ENCODE peak calls at places on chromosomes 11 and 22, in seven cellular contexts. One of them, this sample, is unnamed.

GRCh38 chr11:132114185-132114584 is 743.8 kb downstream of the NTM start:
- DNase-seq in fibroblast of mammary gland: peak; percentile 21
- DNase-seq in AG04450: no peak
- DNase-seq in astrocyte of the spinal cord: no peak
- DNase-seq in tibial nerve: no peak
- DNase-seq in MM.1S: peak; percentile 24
- DNase-seq in Panc1: no peak
- DNase-seq in this sample: no peak

GRCh38 chr11:70420496-70420895 is 22.2 kb downstream of the CTTN start:
- DNase-seq in fibroblast of mammary gland: no peak
- DNase-seq in AG04450: no peak
- DNase-seq in astrocyte of the spinal cord: no peak
- DNase-seq in tibial nerve: no peak
- DNase-seq in MM.1S: no peak
- DNase-seq in Panc1: no peak
- DNase-seq in this sample: no peak

GRCh38 chr11:27904358-27905055 is 203.4 kb downstream of the KIF18A start:
- DNase-seq in fibroblast of mammary gland: peak; percentile 82
- DNase-seq in AG04450: no peak
- DNase-seq in astrocyte of the spinal cord: peak; percentile 82
- DNase-seq in tibial nerve: no peak
- DNase-seq in MM.1S: no peak
- DNase-seq in Panc1: no peak
- DNase-seq in this sample: no peak

GRCh38 chr22:30221121-30221992 is 25.2 kb downstream of the LIF start:
- DNase-seq in fibroblast of mammary gland: no peak
- DNase-seq in AG04450: no peak
- DNase-seq in astrocyte of the spinal cord: no peak
- DNase-seq in tibial nerve: no peak
- DNase-seq in MM.1S: peak; percentile 81
- DNase-seq in Panc1: no peak
- DNase-seq in this sample: no peak

GRCh38 chr22:20440637-20441591 is 3.3 kb upstream of the SCARF2 start:
- DNase-seq in fibroblast of mammary gland: no peak
- DNase-seq in AG04450: no peak
- DNase-seq in astrocyte of the spinal cord: no peak
- DNase-seq in tibial nerve: no peak
- DNase-seq in MM.1S: no peak
- DNase-seq in Panc1: no peak
- DNase-seq in this sample: no peak

GRCh38 chr22:19959043-19959586 is 17.5 kb upstream of the TXNRD2 start:
- DNase-seq in fibroblast of mammary gland: peak; percentile 66
- DNase-seq in AG04450: no peak
- DNase-seq in astrocyte of the spinal cord: peak; percentile 58
- DNase-seq in tibial nerve: peak; percentile 76
- DNase-seq in MM.1S: no peak
- DNase-seq in Panc1: no peak
- DNase-seq in this sample: no peak

GRCh38 chr11:77821349-77821851 is 456 bp downstream of the AAMDC start:
- DNase-seq in fibroblast of mammary gland: peak; percentile 39
- DNase-seq in AG04450: no peak
- DNase-seq in astrocyte of the spinal cord: peak; percentile 47
- DNase-seq in tibial nerve: no peak
- DNase-seq in MM.1S: peak; percentile 13
- DNase-seq in Panc1: no peak
- DNase-seq in this sample: no peak

GRCh38 chr11:81870815-81871214 is 862.8 kb downstream of the FAM181B start:
- DNase-seq in fibroblast of mammary gland: no peak
- DNase-seq in AG04450: no peak
- DNase-seq in astrocyte of the spinal cord: no peak
- DNase-seq in tibial nerve: no peak
- DNase-seq in MM.1S: no peak
- DNase-seq in Panc1: no peak
- DNase-seq in this sample: no peak

GRCh38 chr11:118046051-118046963 is 30.6 kb upstream of the TMPRSS4 start:
- DNase-seq in fibroblast of mammary gland: no peak
- DNase-seq in AG04450: no peak
- DNase-seq in astrocyte of the spinal cord: no peak
- DNase-seq in tibial nerve: no peak
- DNase-seq in MM.1S: no peak
- DNase-seq in Panc1: no peak
- DNase-seq in this sample: no peak

GRCh38 chr11:116876656-116877055 is 39.2 kb upstream of the APOA1 start:
- DNase-seq in fibroblast of mammary gland: no peak
- DNase-seq in AG04450: no peak
- DNase-seq in astrocyte of the spinal cord: no peak
- DNase-seq in tibial nerve: no peak
- DNase-seq in MM.1S: no peak
- DNase-seq in Panc1: no peak
- DNase-seq in this sample: no peak

GRCh38 chr11:93738647-93739081 is 2.6 kb downstream of the TAF1D start:
- DNase-seq in fibroblast of mammary gland: peak; percentile 18
- DNase-seq in AG04450: no peak
- DNase-seq in astrocyte of the spinal cord: no peak
- DNase-seq in tibial nerve: no peak
- DNase-seq in MM.1S: no peak
- DNase-seq in Panc1: no peak
- DNase-seq in this sample: no peak

GRCh38 chr11:62505112-62505783 is 41.4 kb downstream of the AHNAK start:
- DNase-seq in fibroblast of mammary gland: no peak
- DNase-seq in AG04450: no peak
- DNase-seq in astrocyte of the spinal cord: no peak
- DNase-seq in tibial nerve: no peak
- DNase-seq in MM.1S: no peak
- DNase-seq in Panc1: no peak
- DNase-seq in this sample: no peak

GRCh38 chr11:62505784-62506145 is 40.8 kb downstream of the AHNAK start:
- DNase-seq in fibroblast of mammary gland: no peak
- DNase-seq in AG04450: no peak
- DNase-seq in astrocyte of the spinal cord: no peak
- DNase-seq in tibial nerve: peak; percentile 43
- DNase-seq in MM.1S: no peak
- DNase-seq in Panc1: no peak
- DNase-seq in this sample: no peak

GRCh38 chr11:62507023-62507422 is 39.6 kb downstream of the AHNAK start:
- DNase-seq in fibroblast of mammary gland: no peak
- DNase-seq in AG04450: no peak
- DNase-seq in astrocyte of the spinal cord: no peak
- DNase-seq in tibial nerve: no peak
- DNase-seq in MM.1S: no peak
- DNase-seq in Panc1: no peak
- DNase-seq in this sample: no peak

GRCh38 chr11:62506413-62506940 is 40.1 kb downstream of the AHNAK start:
- DNase-seq in fibroblast of mammary gland: no peak
- DNase-seq in AG04450: no peak
- DNase-seq in astrocyte of the spinal cord: no peak
- DNase-seq in tibial nerve: no peak
- DNase-seq in MM.1S: no peak
- DNase-seq in Panc1: no peak
- DNase-seq in this sample: no peak

GRCh38 chr11:62508336-62509058 is 38.1 kb downstream of the AHNAK start:
- DNase-seq in fibroblast of mammary gland: no peak
- DNase-seq in AG04450: no peak
- DNase-seq in astrocyte of the spinal cord: peak; percentile 64
- DNase-seq in tibial nerve: peak; percentile 73
- DNase-seq in MM.1S: peak; percentile 38
- DNase-seq in Panc1: peak; percentile 27
- DNase-seq in this sample: peak; percentile 17
- TF ChIP-seq CTCF in fibroblast of mammary gland: peak; percentile 27
- TF ChIP-seq CTCF in AG04450: peak; percentile 48
- TF ChIP-seq CTCF in astrocyte of the spinal cord: peak; percentile 67
- TF ChIP-seq CTCF in tibial nerve: peak; percentile 78
- TF ChIP-seq CTCF in MM.1S: peak; percentile 60
- TF ChIP-seq CTCF in Panc1: peak; percentile 83
- TF ChIP-seq CTCF in this sample: peak; percentile 68

GRCh38 chr11:119728226-119728626 is 774 bp downstream of the NECTIN1 start:
- DNase-seq in fibroblast of mammary gland: no peak
- DNase-seq in AG04450: no peak
- DNase-seq in astrocyte of the spinal cord: no peak
- DNase-seq in tibial nerve: no peak
- DNase-seq in MM.1S: peak; percentile 36
- DNase-seq in Panc1: no peak
- DNase-seq in this sample: no peak

GRCh38 chr11:119728651-119729580 is at the start of gene NECTIN1:
- DNase-seq in fibroblast of mammary gland: peak; percentile 75
- DNase-seq in AG04450: peak; percentile 55
- DNase-seq in astrocyte of the spinal cord: peak; percentile 85
- DNase-seq in tibial nerve: peak; percentile 80
- DNase-seq in MM.1S: peak; percentile 87
- DNase-seq in Panc1: peak; percentile 39
- DNase-seq in this sample: no peak

GRCh38 chr11:119729581-119730346 is 764 bp upstream of the NECTIN1 start:
- DNase-seq in fibroblast of mammary gland: peak; percentile 63
- DNase-seq in AG04450: peak; percentile 18
- DNase-seq in astrocyte of the spinal cord: no peak
- DNase-seq in tibial nerve: no peak
- DNase-seq in MM.1S: no peak
- DNase-seq in Panc1: no peak
- DNase-seq in this sample: no peak

GRCh38 chr11:119730789-119731386 is 1.9 kb upstream of the NECTIN1 start:
- DNase-seq in fibroblast of mammary gland: no peak
- DNase-seq in AG04450: no peak
- DNase-seq in astrocyte of the spinal cord: no peak
- DNase-seq in tibial nerve: no peak
- DNase-seq in MM.1S: no peak
- DNase-seq in Panc1: no peak
- DNase-seq in this sample: no peak

GRCh38 chr11:119730347-119730613 is 1.3 kb upstream of the NECTIN1 start:
- DNase-seq in fibroblast of mammary gland: no peak
- DNase-seq in AG04450: no peak
- DNase-seq in astrocyte of the spinal cord: no peak
- DNase-seq in tibial nerve: no peak
- DNase-seq in MM.1S: no peak
- DNase-seq in Panc1: no peak
- DNase-seq in this sample: no peak
- H3K4me3 ChIP-seq in fibroblast of mammary gland: no peak overlapping the region
- H3K4me3 ChIP-seq in AG04450: no peak overlapping the region
- H3K4me3 ChIP-seq in astrocyte of the spinal cord: no peak overlapping the region
- H3K4me3 ChIP-seq in tibial nerve: peak overlapping the region; percentile 86
- H3K4me3 ChIP-seq in MM.1S: peak overlapping the region; percentile 86
- H3K4me3 ChIP-seq in Panc1: peak overlapping the region; percentile 51
- H3K4me3 ChIP-seq in this sample: no peak overlapping the region

GRCh38 chr22:44070029-44070428 is 45.9 kb downstream of the PARVB start:
- DNase-seq in fibroblast of mammary gland: no peak
- DNase-seq in AG04450: no peak
- DNase-seq in astrocyte of the spinal cord: no peak
- DNase-seq in tibial nerve: no peak
- DNase-seq in MM.1S: no peak
- DNase-seq in Panc1: no peak
- DNase-seq in this sample: no peak

GRCh38 chr22:44067033-44067432 is 42.9 kb downstream of the PARVB start:
- DNase-seq in fibroblast of mammary gland: no peak
- DNase-seq in AG04450: no peak
- DNase-seq in astrocyte of the spinal cord: no peak
- DNase-seq in tibial nerve: no peak
- DNase-seq in MM.1S: no peak
- DNase-seq in Panc1: no peak
- DNase-seq in this sample: no peak

GRCh38 chr22:44067901-44068300 is 43.8 kb downstream of the PARVB start:
- DNase-seq in fibroblast of mammary gland: no peak
- DNase-seq in AG04450: no peak
- DNase-seq in astrocyte of the spinal cord: no peak
- DNase-seq in tibial nerve: no peak
- DNase-seq in MM.1S: no peak
- DNase-seq in Panc1: no peak
- DNase-seq in this sample: no peak

GRCh38 chr22:44071760-44072159 is 47.7 kb downstream of the PARVB start:
- DNase-seq in fibroblast of mammary gland: no peak
- DNase-seq in AG04450: no peak
- DNase-seq in astrocyte of the spinal cord: no peak
- DNase-seq in tibial nerve: no peak
- DNase-seq in MM.1S: no peak
- DNase-seq in Panc1: no peak
- DNase-seq in this sample: no peak

DNA sequence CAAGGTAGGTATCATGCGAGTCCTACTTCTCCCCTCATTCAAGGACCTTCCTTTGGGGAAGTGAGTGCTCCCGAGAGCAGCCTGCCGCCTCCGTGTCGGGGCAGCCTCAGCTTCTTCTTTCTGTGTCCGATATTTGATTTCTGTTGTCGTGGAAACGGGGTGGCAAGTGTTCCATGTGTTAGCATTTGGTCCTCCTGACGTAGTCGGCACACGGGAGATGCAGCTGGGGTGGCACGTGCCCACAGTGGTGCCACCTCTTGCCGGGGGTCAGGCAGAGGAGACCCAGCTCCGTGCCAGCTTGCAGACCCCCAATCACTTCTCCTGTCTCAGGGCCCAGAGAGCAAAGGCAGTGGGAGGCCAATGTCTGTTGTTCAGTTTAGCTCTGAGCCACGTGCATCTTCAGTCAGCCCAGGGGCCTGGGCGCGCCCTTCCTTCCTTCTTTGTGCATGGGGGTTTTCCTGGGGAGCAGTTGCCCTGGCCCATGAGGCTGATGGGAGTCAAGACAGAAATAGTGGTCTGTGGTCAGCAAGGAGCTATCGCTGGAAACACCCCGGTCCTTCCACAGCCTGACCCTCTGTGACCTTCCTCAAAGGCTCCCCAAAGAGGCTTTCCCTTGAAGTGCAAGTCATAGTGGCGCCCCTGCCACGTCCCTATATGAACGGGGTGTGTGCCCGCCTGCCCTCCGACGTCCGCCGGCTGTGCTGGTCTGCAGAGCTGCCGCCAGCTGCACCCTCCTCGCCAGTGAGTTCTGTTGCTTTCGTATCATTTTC is 44.5 kb downstream of the PARVB start:
- DNase-seq in fibroblast of mammary gland: no peak
- DNase-seq in AG04450: no peak
- DNase-seq in astrocyte of the spinal cord: no peak
- DNase-seq in tibial nerve: no peak
- DNase-seq in MM.1S: no peak
- DNase-seq in Panc1: no peak
- DNase-seq in this sample: no peak
- TF ChIP-seq CTCF in fibroblast of mammary gland: no peak
- TF ChIP-seq CTCF in AG04450: no peak
- TF ChIP-seq CTCF in astrocyte of the spinal cord: no peak
- TF ChIP-seq CTCF in tibial nerve: no peak
- TF ChIP-seq CTCF in MM.1S: no peak
- TF ChIP-seq CTCF in Panc1: no peak
- TF ChIP-seq CTCF in this sample: no peak

DNA sequence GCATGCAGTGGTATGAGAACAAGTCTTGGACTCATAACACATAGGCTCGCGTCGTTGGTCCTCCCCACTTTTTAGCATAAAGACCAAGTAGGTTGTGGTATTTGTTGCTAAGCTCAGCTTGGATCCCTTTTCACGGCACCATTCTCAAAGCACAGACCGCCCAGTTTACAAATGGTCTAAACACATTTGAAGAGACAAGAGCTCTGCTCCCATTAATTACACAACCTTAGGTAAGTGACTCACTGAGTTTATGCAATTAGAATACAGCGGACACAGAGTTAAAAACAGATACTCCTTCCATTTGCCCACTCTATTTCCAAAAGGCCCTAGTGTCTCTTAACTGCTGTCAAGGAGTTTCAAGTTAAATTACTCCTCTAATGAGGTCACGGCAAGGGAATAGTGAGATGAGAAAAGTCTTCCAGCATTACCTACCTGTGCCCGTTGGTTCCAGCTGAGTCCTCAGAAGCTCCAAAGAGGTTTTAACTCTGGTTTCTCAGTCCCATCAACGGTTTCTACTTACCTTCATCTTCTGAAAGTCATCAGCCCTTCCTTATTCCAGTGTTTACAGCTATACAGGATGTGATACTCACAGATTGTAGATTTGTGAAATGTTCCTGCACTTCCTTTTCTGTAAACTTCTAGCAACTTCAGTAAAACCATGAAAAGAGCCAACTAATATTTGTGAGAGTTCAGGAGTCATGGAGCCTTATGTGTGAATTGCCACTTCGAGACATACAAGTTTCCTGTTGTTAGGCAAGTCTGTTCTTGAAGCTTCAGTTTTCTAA is at the start of gene MS4A6A:
- DNase-seq in fibroblast of mammary gland: no peak
- DNase-seq in AG04450: no peak
- DNase-seq in astrocyte of the spinal cord: no peak
- DNase-seq in tibial nerve: no peak
- DNase-seq in MM.1S: no peak
- DNase-seq in Panc1: no peak
- DNase-seq in this sample: no peak
- H3K4me3 ChIP-seq in fibroblast of mammary gland: no peak within 1 kb of the TSS
- H3K4me3 ChIP-seq in AG04450: no peak within 1 kb of the TSS
- H3K4me3 ChIP-seq in astrocyte of the spinal cord: no peak within 1 kb of the TSS
- H3K4me3 ChIP-seq in tibial nerve: peak within 1 kb of the TSS; percentile 37
- H3K4me3 ChIP-seq in MM.1S: no peak within 1 kb of the TSS
- H3K4me3 ChIP-seq in Panc1: no peak within 1 kb of the TSS
- H3K4me3 ChIP-seq in this sample: no peak within 1 kb of the TSS

This sample was measured in AG04449.